ENCODE peak calls at places on chromosomes 4 and X, in seven cellular contexts. X is CD8-positive, alpha-beta T cell; S is mammary epithelial cell; G is NT2/D1; R is left lung; C is SK-N-SH; F is tibial artery. E is an unnamed sample. For H3K9me3, the result is how much of the 10 kb centered on the place peaks cover.

GRCh38 chr4:52577285-52577968 is 81.7 kb downstream of the USP46 start:
- DNase-seq in R (no peak), F (no peak), G (no peak), S (peak), C (no peak), X (no peak), E (no peak)

GRCh38 chr4:113052379-113052951 is 3.0 kb downstream of the ANK2 start:
- DNase-seq in C (no peak), X (no peak), S (peak), R (no peak), G (no peak), F (no peak), E (no peak)

GRCh38 chr4:94546949-94547348 is 95.2 kb downstream of the PDLIM5 start:
- DNase-seq in X (no peak), R (no peak), F (no peak), C (no peak), S (no peak), G (no peak), E (no peak)

GRCh38 chrX:136488706-136489105 is 959 bp downstream of the BRS3 start:
- DNase-seq in F (no peak), C (no peak), X (no peak), R (no peak), S (no peak), G (no peak), E (no peak)

GRCh38 chrX:13581554-13581953 is 12.2 kb downstream of the EGFL6 start:
- DNase-seq in X (no peak), G (no peak), F (no peak), R (no peak), C (no peak), S (no peak), E (no peak)

GRCh38 chrX:120282697-120283096 is 28.6 kb downstream of the TMEM255A start:
- DNase-seq in X (no peak), C (no peak), R (no peak), S (no peak), F (no peak), G (no peak), E (no peak)

GRCh38 chrX:154477891-154478477 is 1.1 kb downstream of the LAGE3 start:
- DNase-seq in R (no peak), G (no peak), F (no peak), X (no peak), C (peak), S (no peak), E (no peak)

GRCh38 chr4:7873881-7874280 is 65.8 kb downstream of the AFAP1 start:
- DNase-seq in X (no peak), C (no peak), R (no peak), G (no peak), S (no peak), F (no peak), E (no peak)

GRCh38 chrX:151977009-151977408 is 2.5 kb upstream of the GABRE start:
- DNase-seq in F (no peak), X (no peak), G (no peak), C (no peak), R (no peak), S (no peak), E (no peak)

GRCh38 chrX:38985375-38985774 is 184.1 kb downstream of the MID1IP1 start:
- DNase-seq in C (peak), X (no peak), F (no peak), R (no peak), G (no peak), S (no peak), E (no peak)

GRCh38 chr4:122827899-122828601 is 1.4 kb downstream of the FGF2 start:
- DNase-seq in C (peak), X (no peak), R (no peak), G (peak), F (peak), S (peak), E (no peak)

GRCh38 chr4:40280586-40280985 is 54.5 kb upstream of the CHRNA9 start:
- DNase-seq in G (no peak), C (no peak), X (no peak), F (no peak), R (no peak), S (peak), E (no peak)

GRCh38 chr4:149605601-149606378 is 209.9 kb downstream of the IQCM start:
- DNase-seq in G (peak), C (no peak), R (no peak), F (no peak), X (no peak), S (peak), E (no peak)

GRCh38 chr4:188021548-188022249 is 26.1 kb downstream of the ZFP42 start:
- DNase-seq in G (no peak), R (no peak), F (no peak), S (no peak), C (no peak), X (no peak), E (no peak)

GRCh38 chr4:19577121-19577520 is 674.6 kb upstream of the SLIT2 start:
- DNase-seq in C (no peak), X (no peak), S (no peak), G (no peak), R (no peak), F (no peak), E (no peak)
- H3K9me3 ChIP-seq in C (under half), X (under half), S (under half), G (under half), R (under half), F (under half), E (under half)

DNA sequence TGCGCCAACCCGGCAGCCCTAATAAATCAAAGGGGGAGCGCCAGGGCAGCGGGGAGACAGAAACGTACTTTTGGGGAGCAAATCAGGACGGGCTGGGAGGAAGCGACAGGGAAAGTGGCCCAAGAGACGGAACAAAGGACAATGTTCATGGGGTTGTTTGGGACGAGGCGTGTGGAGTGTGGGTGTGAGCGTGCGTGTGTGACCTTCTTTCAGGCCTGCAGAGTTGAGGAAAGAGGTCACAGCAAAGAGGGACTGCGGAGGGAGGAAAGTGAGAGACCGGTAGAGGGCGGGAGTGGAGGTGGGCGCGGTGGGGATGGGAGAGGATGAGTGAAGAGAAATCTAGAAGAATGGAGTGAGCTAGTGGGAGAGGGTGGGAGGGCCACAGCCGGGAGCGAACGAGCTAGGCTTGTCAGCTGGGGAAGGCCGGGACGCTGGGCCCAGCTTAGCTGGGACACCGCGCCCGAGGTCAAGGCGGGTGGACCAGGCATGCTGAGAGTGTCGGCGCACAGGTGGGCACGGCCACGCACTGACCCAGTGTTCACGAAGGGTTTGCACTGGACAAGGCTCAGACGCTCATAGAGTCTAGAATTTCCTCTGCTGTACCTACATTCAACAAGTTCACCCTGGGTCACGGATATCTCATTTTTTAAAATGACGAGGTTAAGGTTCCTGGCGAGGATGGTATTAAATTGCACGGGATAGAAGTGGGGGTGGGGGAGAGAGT is 14.7 kb upstream of the PITX2 start:
- DNase-seq in X (no peak), F (no peak), S (no peak), R (no peak), G (no peak), C (no peak), E (no peak)
- H3K9me3 ChIP-seq in X (under half), F (under half), S (under half), R (under half), G (under half), C (under half), E (under half)

DNA sequence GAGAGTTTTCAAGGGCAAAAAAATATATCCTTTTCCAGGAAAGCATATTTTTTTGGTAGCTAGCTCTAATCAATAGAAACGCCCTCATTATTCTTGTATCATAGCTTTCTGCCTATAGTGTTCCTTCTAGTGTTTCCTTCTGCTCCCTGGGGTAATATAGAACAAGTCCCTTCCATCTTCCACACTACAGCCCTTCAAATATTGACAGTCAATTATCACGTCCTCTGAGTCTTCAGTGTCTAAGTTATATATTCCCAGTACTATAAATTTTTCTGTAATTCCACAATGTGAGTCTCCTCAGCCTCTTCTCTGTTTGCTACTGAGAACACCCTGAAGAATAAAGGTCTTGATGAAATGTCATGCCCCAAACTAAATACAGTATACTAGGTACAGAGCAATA is 1088.0 kb upstream of the PCDH7 start:
- DNase-seq in X (no peak), S (no peak), R (no peak), F (no peak), C (no peak), G (no peak), E (no peak)
- H3K9me3 ChIP-seq in X (under half), S (under half), R (under half), F (under half), C (under half), G (under half), E (under half)

GRCh38 chrX:17164079-17164478 is 210.9 kb upstream of the NHS start:
- DNase-seq in S (no peak), X (no peak), F (no peak), C (no peak), G (no peak), R (no peak), E (no peak)
- H3K9me3 ChIP-seq in S (under half), X (under half), F (under half), C (under half), G (under half), R (under half), E (under half)

GRCh38 chrX:146456058-146456457 is 353.5 kb upstream of the CXorf51B start:
- DNase-seq in R (no peak), F (no peak), G (no peak), X (no peak), S (no peak), C (no peak), E (no peak)
- H3K9me3 ChIP-seq in R (under half), F (under half), G (under half), X (under half), S (under half), C (under half), E (under half)

DNA sequence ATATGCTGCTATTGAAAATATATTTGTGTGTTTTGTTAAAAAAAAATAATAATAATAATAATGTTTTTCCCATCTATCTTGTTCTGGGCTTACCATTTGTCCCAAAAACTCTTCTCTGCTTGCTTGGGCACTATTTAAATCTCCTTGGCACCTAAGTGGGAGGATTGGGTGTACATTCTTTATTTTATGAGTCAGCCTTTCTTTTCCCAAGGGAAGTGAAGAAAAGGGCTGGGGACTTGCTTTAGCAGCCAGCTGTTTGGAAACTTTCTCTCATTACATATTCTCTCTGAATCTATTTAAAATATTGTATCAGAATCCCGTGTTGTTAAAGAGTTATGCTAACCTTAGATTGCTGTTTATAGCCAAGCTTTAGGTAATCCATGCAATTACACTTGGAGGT is 2332.4 kb downstream of the ARAP2 start:
- DNase-seq in G (no peak), F (no peak), S (no peak), R (no peak), C (no peak), X (no peak), E (no peak)
- H3K9me3 ChIP-seq in G (under half), F (under half), S (under half), R (under half), C (under half), X (under half), E (under half)